ENCODE peak calls at places on chromosomes 7 and 10, in seven cellular contexts. Y is DMS53, C is NCI-H2081, O is HS-5, E is colonic mucosa, L is neural progenitor cell, K is heart left ventricle. P is an unnamed sample.

GRCh38 chr10:6347391-6347951 is 144.7 kb downstream of the PFKFB3 start:
- DNase-seq in Y (no peak), C (no peak), O (no peak), E (no peak), L (no peak), K (no peak), P (peak)

GRCh38 chr10:18104223-18104872 is 35.9 kb upstream of the CACNB2 start:
- DNase-seq in Y (peak), C (peak), O (no peak), E (peak), L (peak), K (peak), P (no peak)

GRCh38 chr7:113698556-113699220 is 220.1 kb downstream of the PPP1R3A start:
- DNase-seq in Y (peak), C (peak), O (no peak), E (no peak), L (peak), K (no peak), P (peak)

GRCh38 chr10:93379366-93380042 is 102.6 kb downstream of the MYOF start:
- DNase-seq in Y (no peak), C (no peak), O (peak), E (no peak), L (no peak), K (no peak), P (no peak)

GRCh38 chr7:64997927-64998391 is 7.1 kb upstream of the ZNF117 start:
- DNase-seq in Y (peak), C (no peak), O (no peak), E (no peak), L (no peak), K (peak), P (no peak)

GRCh38 chr7:66859794-66860645 is 61.0 kb upstream of the TMEM248 start:
- DNase-seq in Y (peak), C (no peak), O (no peak), E (no peak), L (peak), K (peak), P (no peak)

GRCh38 chr10:31479752-31480151 is 160.7 kb downstream of the ZEB1 start:
- DNase-seq in Y (no peak), C (no peak), O (no peak), E (no peak), L (no peak), K (no peak), P (no peak)

GRCh38 chr10:94049911-94050310 is 56.2 kb downstream of the PLCE1 start:
- DNase-seq in Y (no peak), C (no peak), O (no peak), E (no peak), L (no peak), K (no peak), P (no peak)

GRCh38 chr10:29689001-29689400 is 54.2 kb upstream of the SVIL start:
- DNase-seq in Y (peak), C (no peak), O (no peak), E (no peak), L (no peak), K (no peak), P (no peak)

GRCh38 chr7:16421333-16422099 is at the start of gene CRPPA:
- DNase-seq in Y (peak), C (peak), O (no peak), E (peak), L (peak), K (peak), P (no peak)

GRCh38 chr10:77245953-77246352 is 391.7 kb downstream of the KCNMA1 start:
- DNase-seq in Y (no peak), C (no peak), O (no peak), E (no peak), L (no peak), K (no peak), P (no peak)

GRCh38 chr7:129828989-129829676 is 123.6 kb downstream of the UBE2H start:
- DNase-seq in Y (peak), C (no peak), O (no peak), E (no peak), L (peak), K (no peak), P (no peak)

GRCh38 chr7:23185980-23186379 is 4.1 kb downstream of the NUP42 start:
- DNase-seq in Y (no peak), C (no peak), O (no peak), E (no peak), L (no peak), K (no peak), P (no peak)

GRCh38 chr10:114504769-114505579 is 100.7 kb upstream of the AFAP1L2 start:
- DNase-seq in Y (peak), C (no peak), O (no peak), E (no peak), L (no peak), K (peak), P (peak)

GRCh38 chr7:75905785-75906604 is 9.0 kb upstream of the POR start:
- DNase-seq in Y (peak), C (peak), O (no peak), E (peak), L (peak), K (peak), P (peak)

GRCh38 chr10:111117528-111118277 is 40.9 kb downstream of the ADRA2A start:
- DNase-seq in Y (no peak), C (no peak), O (no peak), E (no peak), L (no peak), K (no peak), P (no peak)

GRCh38 chr7:82087099-82087498 is 317.3 kb upstream of the HGF start:
- DNase-seq in Y (no peak), C (no peak), O (no peak), E (no peak), L (no peak), K (no peak), P (no peak)

GRCh38 chr10:26503911-26504310 is 65.8 kb downstream of the APBB1IP start:
- DNase-seq in Y (no peak), C (no peak), O (no peak), E (no peak), L (peak), K (no peak), P (no peak)

GRCh38 chr7:867406-868188 is 8.8 kb upstream of the GET4 start:
- DNase-seq in Y (no peak), C (no peak), O (no peak), E (peak), L (no peak), K (peak), P (peak)

GRCh38 chr7:93547716-93548115 is 26.8 kb downstream of the CALCR start:
- DNase-seq in Y (no peak), C (no peak), O (no peak), E (no peak), L (no peak), K (no peak), P (no peak)

GRCh38 chr7:151863386-151864079 is 13.4 kb downstream of the PRKAG2 start:
- DNase-seq in Y (peak), C (no peak), O (no peak), E (no peak), L (peak), K (no peak), P (no peak)

GRCh38 chr10:72753760-72754231 is 61.9 kb downstream of the MCU start:
- DNase-seq in Y (no peak), C (no peak), O (no peak), E (no peak), L (peak), K (no peak), P (no peak)

GRCh38 chr10:130215076-130215917 is 79.1 kb downstream of the GLRX3 start:
- DNase-seq in Y (peak), C (no peak), O (no peak), E (no peak), L (no peak), K (peak), P (no peak)

GRCh38 chr10:121337356-121337936 is 260.8 kb downstream of the FGFR2 start:
- DNase-seq in Y (no peak), C (no peak), O (no peak), E (no peak), L (peak), K (no peak), P (no peak)

GRCh38 chr7:22842973-22843372 is 20.3 kb upstream of the TOMM7 start:
- DNase-seq in Y (no peak), C (no peak), O (no peak), E (no peak), L (no peak), K (no peak), P (no peak)

GRCh38 chr10:131825150-131825907 is 75.5 kb upstream of the PPP2R2D start:
- DNase-seq in Y (peak), C (no peak), O (no peak), E (no peak), L (peak), K (no peak), P (no peak)

GRCh38 chr7:113179313-113179712 is 61.0 kb upstream of the SMIM30 start:
- DNase-seq in Y (peak), C (no peak), O (no peak), E (peak), L (no peak), K (no peak), P (no peak)

GRCh38 chr10:81886939-81887338 is 11.9 kb downstream of the NRG3 start:
- DNase-seq in Y (no peak), C (no peak), O (no peak), E (no peak), L (no peak), K (no peak), P (no peak)

GRCh38 chr10:18960466-18961079 is 88.0 kb upstream of the MALRD1 start:
- DNase-seq in Y (no peak), C (no peak), O (no peak), E (no peak), L (no peak), K (no peak), P (no peak)

GRCh38 chr10:96641896-96642295 is 55.1 kb upstream of the TM9SF3 start:
- DNase-seq in Y (no peak), C (no peak), O (no peak), E (no peak), L (no peak), K (no peak), P (no peak)

GRCh38 chr7:73940701-73941238 is 79.8 kb downstream of the TMEM270 start:
- DNase-seq in Y (no peak), C (no peak), O (no peak), E (no peak), L (no peak), K (no peak), P (no peak)

GRCh38 chr10:69901022-69901421 is 99.3 kb downstream of the COL13A1 start:
- DNase-seq in Y (peak), C (no peak), O (no peak), E (no peak), L (no peak), K (no peak), P (no peak)

GRCh38 chr10:128688154-128688553 is 561.9 kb upstream of the MKI67 start:
- DNase-seq in Y (no peak), C (no peak), O (no peak), E (no peak), L (no peak), K (no peak), P (no peak)